ENCODE peak calls at places on chromosomes 6 and 20, in five cellular contexts. Q, O, L, K and V are unnamed samples.

GRCh38 chr6:64683682-64684081 is 1023.3 kb downstream of the EYS start:
- DNase-seq in Q (peak), K (no peak), L (no peak), O (no peak), V (peak)

GRCh38 chr6:14305629-14306028 is 188.1 kb downstream of the CD83 start:
- DNase-seq in O (no peak), Q (no peak), L (no peak), K (no peak), V (no peak)

GRCh38 chr6:80132942-80133517 is 26.6 kb downstream of the BCKDHB start:
- DNase-seq in L (peak), O (peak), K (peak), Q (peak), V (peak)

GRCh38 chr6:44641344-44641743 is 253.8 kb downstream of the CDC5L start:
- DNase-seq in K (no peak), L (no peak), O (no peak), Q (no peak), V (no peak)

GRCh38 chr6:88244721-88245120 is 78.6 kb upstream of the CNR1 start:
- DNase-seq in K (no peak), O (no peak), L (no peak), Q (no peak), V (no peak)

GRCh38 chr6:99344289-99344688 is 5.2 kb downstream of the FAXC start:
- DNase-seq in Q (peak), L (no peak), K (no peak), O (no peak), V (no peak)

GRCh38 chr6:4180653-4181255 is 45.4 kb upstream of the ECI2 start:
- DNase-seq in L (no peak), Q (peak), K (no peak), O (peak), V (no peak)

GRCh38 chr20:48181536-48181935 is 396.3 kb upstream of the SULF2 start:
- DNase-seq in Q (no peak), O (no peak), L (no peak), K (no peak), V (no peak)

GRCh38 chr20:57498425-57499400 is 26.2 kb downstream of the CTCFL start:
- DNase-seq in K (no peak), L (no peak), Q (peak), O (peak), V (no peak)

GRCh38 chr6:99092009-99092408 is 144.3 kb upstream of the FBXL4 start:
- DNase-seq in Q (no peak), O (no peak), K (no peak), L (no peak), V (no peak)

GRCh38 chr6:111367393-111368088 is 115.5 kb downstream of the REV3L start:
- DNase-seq in L (no peak), K (peak), Q (no peak), O (no peak), V (no peak)

GRCh38 chr6:123829302-123829953 is 25.8 kb downstream of the NKAIN2 start:
- DNase-seq in L (no peak), O (peak), Q (peak), K (no peak), V (no peak)

GRCh38 chr6:36443951-36444428 is 1.2 kb downstream of the KCTD20 start:
- DNase-seq in L (no peak), Q (peak), K (no peak), O (peak), V (no peak)

GRCh38 chr6:31733734-31734133 is 2.6 kb downstream of the CLIC1 start:
- DNase-seq in Q (no peak), L (no peak), O (no peak), K (no peak), V (no peak)

GRCh38 chr20:49560186-49560585 is 7.8 kb downstream of the PTGIS start:
- DNase-seq in Q (no peak), L (no peak), O (no peak), K (no peak), V (no peak)

GRCh38 chr20:55978550-55978949 is 26.8 kb downstream of the CBLN4 start:
- DNase-seq in L (no peak), O (no peak), K (no peak), Q (no peak), V (no peak)

GRCh38 chr20:4585104-4585753 is 136.5 kb upstream of the PRND start:
- DNase-seq in K (no peak), Q (peak), O (no peak), L (no peak), V (no peak)

GRCh38 chr6:21003780-21004541 is 469.7 kb downstream of the CDKAL1 start:
- DNase-seq in Q (peak), L (no peak), O (peak), K (no peak), V (no peak)

GRCh38 chr20:58160451-58161051 is 67.9 kb downstream of the ANKRD60 start:
- DNase-seq in L (peak), O (no peak), K (no peak), Q (peak), V (no peak)

GRCh38 chr20:46215913-46216707 is 92.2 kb downstream of the CDH22 start:
- DNase-seq in Q (peak), K (peak), L (peak), O (peak), V (no peak)

GRCh38 chr6:89970072-89970471 is 75.8 kb downstream of the GJA10 start:
- DNase-seq in Q (no peak), K (no peak), O (no peak), L (no peak), V (no peak)

GRCh38 chr6:100311707-100312266 is 152.9 kb downstream of the SIM1 start:
- DNase-seq in K (no peak), Q (peak), L (no peak), O (no peak), V (no peak)

GRCh38 chr6:122005661-122006060 is 393.8 kb upstream of the HSF2 start:
- DNase-seq in K (no peak), L (no peak), Q (no peak), O (no peak), V (no peak)

GRCh38 chr6:108108374-108108773 is 33.8 kb upstream of the OSTM1 start:
- DNase-seq in L (no peak), K (no peak), O (no peak), Q (no peak), V (no peak)

GRCh38 chr6:87660226-87660886 is 41.7 kb downstream of the AKIRIN2 start:
- DNase-seq in O (no peak), K (peak), L (peak), Q (peak), V (no peak)

GRCh38 chr20:6623989-6624388 is 143.5 kb upstream of the BMP2 start:
- DNase-seq in L (no peak), Q (no peak), O (no peak), K (no peak), V (no peak)

GRCh38 chr6:157099912-157100593 is 223.3 kb downstream of the TMEM242 start:
- DNase-seq in K (no peak), O (no peak), L (no peak), Q (no peak), V (no peak)

GRCh38 chr20:63106765-63107448 is 100.1 kb upstream of the BHLHE23 start:
- DNase-seq in L (no peak), K (no peak), O (no peak), Q (no peak), V (no peak)

GRCh38 chr6:82227770-82228169 is 19.8 kb downstream of the IBTK start:
- DNase-seq in K (no peak), O (no peak), Q (no peak), L (no peak), V (no peak)

GRCh38 chr6:4491501-4492260 is 284.5 kb upstream of the CDYL start:
- DNase-seq in L (no peak), K (no peak), Q (peak), O (no peak), V (no peak)

GRCh38 chr6:55886185-55886836 is 10.9 kb upstream of the BMP5 start:
- DNase-seq in Q (peak), L (no peak), K (no peak), O (no peak), V (no peak)

GRCh38 chr6:94401311-94401710 is 982.0 kb upstream of the EPHA7 start:
- DNase-seq in L (no peak), Q (no peak), O (no peak), K (no peak), V (no peak)

GRCh38 chr20:5714261-5715041 is 35.8 kb upstream of the SHLD1 start:
- DNase-seq in Q (peak), K (no peak), L (no peak), O (peak), V (no peak)

GRCh38 chr20:44651507-44652373 is at the start of gene ADA:
- DNase-seq in K (peak), O (peak), Q (peak), L (peak), V (peak)

GRCh38 chr6:157424491-157425020 is 43.6 kb downstream of the ZDHHC14 start:
- DNase-seq in L (no peak), O (no peak), Q (no peak), K (no peak), V (no peak)

GRCh38 chr6:109239192-109239917 is 142.9 kb downstream of the CD164 start:
- DNase-seq in L (no peak), K (no peak), Q (no peak), O (no peak), V (no peak)

GRCh38 chr6:1958257-1958656 is 287.1 kb downstream of the GMDS start:
- DNase-seq in L (no peak), O (no peak), K (no peak), Q (no peak), V (no peak)

DNA sequence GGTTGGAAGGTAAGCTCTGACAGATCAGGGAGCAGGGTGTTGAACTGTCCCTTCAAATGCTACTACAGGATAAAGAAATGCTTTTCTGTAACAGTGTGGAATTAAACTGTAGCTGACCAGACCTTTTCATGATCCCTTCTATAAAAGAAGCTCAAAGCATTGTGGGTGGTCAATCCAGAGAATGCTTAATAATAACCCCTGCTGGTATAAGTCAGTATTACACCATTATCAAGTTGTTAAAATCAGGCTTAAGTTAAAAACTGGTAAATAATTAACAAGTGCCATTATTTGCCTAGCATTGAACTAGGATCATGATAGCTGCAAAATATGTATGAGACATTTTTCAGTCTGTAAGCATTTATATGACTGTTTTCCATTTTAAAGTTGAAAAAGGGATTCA is 468.9 kb downstream of the PKHD1 start:
- DNase-seq in O (peak), Q (no peak), L (no peak), K (no peak), V (no peak)
- TF ChIP-seq CTCF in O (no peak), Q (no peak), L (peak), K (no peak), V (no peak)

GRCh38 chr20:3470627-3471396 is at the start of gene ATRN:
- DNase-seq in O (peak), Q (peak), L (peak), K (peak), V (peak)
- TF ChIP-seq POLR2A in O (peak), Q (peak), L (peak), K (peak), V (no peak)

DNA sequence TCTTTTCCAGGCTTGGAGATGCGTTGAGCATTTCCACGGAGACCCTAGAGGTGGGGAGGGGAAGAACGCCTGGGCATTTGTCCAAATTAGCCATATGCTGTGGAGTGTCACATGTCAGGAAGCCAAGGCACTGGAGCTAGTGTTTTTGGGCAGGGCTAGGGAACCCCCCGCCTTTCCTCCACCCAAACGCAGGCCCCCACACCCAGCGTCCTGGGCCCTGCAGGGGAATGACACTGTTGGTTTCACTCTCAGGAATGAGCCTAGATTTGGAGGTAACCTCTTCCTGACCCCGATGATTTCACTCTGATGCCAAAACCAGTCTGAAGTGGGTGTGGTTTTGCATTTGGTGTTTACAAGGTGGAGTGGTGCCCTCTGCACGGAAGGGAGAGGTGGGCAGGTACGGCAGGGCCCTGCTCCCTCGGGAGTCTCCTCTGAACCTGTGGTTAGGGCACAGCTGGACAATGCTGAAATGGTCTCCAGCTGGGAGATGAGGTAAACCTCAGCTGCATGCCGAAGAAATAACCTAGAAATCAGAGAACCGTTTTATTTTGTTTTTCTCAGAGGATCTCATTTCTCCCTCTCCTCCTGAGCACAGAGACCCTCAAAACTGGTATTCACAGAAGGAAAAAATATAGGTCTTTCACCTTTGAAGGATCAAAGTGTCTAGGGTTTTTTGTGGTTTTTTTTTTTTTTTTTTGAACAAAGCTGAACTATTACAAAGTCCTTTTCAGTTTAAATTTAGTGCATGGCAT is 29.6 kb downstream of the MTHFD1L start:
- DNase-seq in L (no peak), O (peak), Q (peak), K (no peak), V (no peak)
- TF ChIP-seq CTCF in L (no peak), O (no peak), Q (peak), K (no peak), V (no peak)

GRCh38 chr6:143677891-143678737 is at the start of gene PHACTR2:
- DNase-seq in O (peak), L (peak), Q (peak), K (peak), V (peak)
- TF ChIP-seq POLR2A in O (no peak), L (peak), Q (no peak), K (peak), V (no peak)

GRCh38 chr20:54456972-54457371 is 18.4 kb upstream of the DOK5 start:
- DNase-seq in L (no peak), O (no peak), Q (no peak), K (no peak), V (no peak)
- TF ChIP-seq CTCF in L (no peak), O (no peak), Q (no peak), K (no peak), V (no peak)